ENCODE peak calls at places on chromosome 2, in four cellular contexts. Y is pancreas, T is fibroblast of mammary gland, O is heart left ventricle. G is an unnamed sample.

GRCh38 chr2:126995652-126996377 is 97.1 kb downstream of the TEX51 start:
- DNase-seq in Y (no peak), T (no peak), O (no peak), G (no peak)

GRCh38 chr2:64629329-64629781 is 24.4 kb downstream of the SERTAD2 start:
- DNase-seq in Y (peak), T (no peak), O (peak), G (no peak)

GRCh38 chr2:204332706-204333105 is 212.6 kb upstream of the PARD3B start:
- DNase-seq in Y (no peak), T (no peak), O (no peak), G (no peak)

GRCh38 chr2:220310326-220310936 is 683.0 kb downstream of the SLC4A3 start:
- DNase-seq in Y (no peak), T (no peak), O (no peak), G (no peak)

GRCh38 chr2:85769236-85769986 is 15.6 kb downstream of the ATOH8 start:
- DNase-seq in Y (no peak), T (no peak), O (peak), G (no peak)

GRCh38 chr2:47072018-47072691 is 83.0 kb downstream of the STPG4 start:
- DNase-seq in Y (no peak), T (peak), O (peak), G (peak)

GRCh38 chr2:174789001-174789400 is 24.7 kb upstream of the CHRNA1 start:
- DNase-seq in Y (no peak), T (no peak), O (no peak), G (no peak)

GRCh38 chr2:166632616-166633015 is 138.6 kb upstream of the SCN7A start:
- DNase-seq in Y (no peak), T (peak), O (no peak), G (peak)

GRCh38 chr2:161681043-161681442 is 56.8 kb downstream of the SLC4A10 start:
- DNase-seq in Y (no peak), T (peak), O (no peak), G (peak)

GRCh38 chr2:215772634-215773563 is 240.5 kb downstream of the MREG start:
- DNase-seq in Y (no peak), T (no peak), O (no peak), G (peak)

GRCh38 chr2:11762799-11763461 is 16.5 kb downstream of the LPIN1 start:
- DNase-seq in Y (no peak), T (no peak), O (no peak), G (no peak)

GRCh38 chr2:43518182-43518581 is 77.7 kb downstream of the THADA start:
- DNase-seq in Y (no peak), T (no peak), O (no peak), G (peak)

GRCh38 chr2:219434718-219435525 is at the start of gene SPEG:
- DNase-seq in Y (no peak), T (no peak), O (peak), G (no peak)

GRCh38 chr2:6913415-6914157 is 3.6 kb upstream of the RNF144A start:
- DNase-seq in Y (no peak), T (no peak), O (no peak), G (no peak)

DNA sequence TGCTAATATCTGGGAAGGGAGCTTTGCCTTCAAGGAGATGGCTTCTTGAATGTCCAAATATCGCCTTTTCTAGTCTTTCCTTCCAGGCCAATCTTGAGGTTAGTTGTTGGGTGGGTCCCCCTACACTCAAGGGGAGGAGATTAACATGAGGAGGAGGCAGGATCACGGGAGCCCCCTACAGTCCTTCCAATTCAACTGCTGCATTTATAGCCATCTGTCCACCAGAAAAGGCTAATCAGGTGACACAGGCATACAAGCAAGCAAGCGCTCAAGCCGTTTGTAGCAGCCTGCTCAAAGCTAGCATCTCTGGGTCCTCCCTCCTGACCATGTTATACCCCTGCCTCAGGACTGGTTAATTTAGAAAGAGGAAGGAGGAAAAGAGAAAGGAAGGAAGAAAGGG is 87.6 kb downstream of the MRPS9 start:
- DNase-seq in Y (no peak), T (peak), O (no peak), G (no peak)
- TF ChIP-seq CTCF in Y (no peak), T (no peak), O (no peak), G (peak)

GRCh38 chr2:44945676-44946427 is 4.3 kb downstream of the SIX3 start:
- DNase-seq in Y (peak), T (no peak), O (no peak), G (no peak)

GRCh38 chr2:44944952-44945612 is 3.6 kb downstream of the SIX3 start:
- DNase-seq in Y (no peak), T (no peak), O (no peak), G (no peak)

GRCh38 chr2:44943693-44944101 is 2.2 kb downstream of the SIX3 start:
- DNase-seq in Y (no peak), T (no peak), O (no peak), G (no peak)

GRCh38 chr2:44943031-44943692 is 1.7 kb downstream of the SIX3 start:
- DNase-seq in Y (no peak), T (no peak), O (no peak), G (no peak)

GRCh38 chr2:44944102-44944951 is 2.8 kb downstream of the SIX3 start:
- DNase-seq in Y (no peak), T (no peak), O (no peak), G (no peak)
- H3K4me3 ChIP-seq in Y (no peak), T (no peak), O (no peak), G (no peak)

GRCh38 chr2:105521176-105521575 is 122.3 kb upstream of the FHL2 start:
- DNase-seq in Y (no peak), T (peak), O (no peak), G (peak)

GRCh38 chr2:105521616-105522015 is 122.8 kb upstream of the FHL2 start:
- DNase-seq in Y (no peak), T (no peak), O (no peak), G (no peak)

GRCh38 chr2:105517814-105518705 is 119.2 kb upstream of the FHL2 start:
- DNase-seq in Y (peak), T (peak), O (peak), G (peak)

GRCh38 chr2:105519516-105519915 is 120.7 kb upstream of the FHL2 start:
- DNase-seq in Y (no peak), T (no peak), O (no peak), G (no peak)

GRCh38 chr2:105518897-105519296 is 120.0 kb upstream of the FHL2 start:
- DNase-seq in Y (no peak), T (peak), O (no peak), G (no peak)
- TF ChIP-seq CTCF in Y (no peak), T (peak), O (no peak), G (no peak)

GRCh38 chr2:38374978-38375377 is 2.1 kb downstream of the ATL2 start:
- DNase-seq in Y (no peak), T (no peak), O (no peak), G (no peak)
- H3K4me3 ChIP-seq in Y (no peak), T (no peak), O (no peak), G (no peak)

DNA sequence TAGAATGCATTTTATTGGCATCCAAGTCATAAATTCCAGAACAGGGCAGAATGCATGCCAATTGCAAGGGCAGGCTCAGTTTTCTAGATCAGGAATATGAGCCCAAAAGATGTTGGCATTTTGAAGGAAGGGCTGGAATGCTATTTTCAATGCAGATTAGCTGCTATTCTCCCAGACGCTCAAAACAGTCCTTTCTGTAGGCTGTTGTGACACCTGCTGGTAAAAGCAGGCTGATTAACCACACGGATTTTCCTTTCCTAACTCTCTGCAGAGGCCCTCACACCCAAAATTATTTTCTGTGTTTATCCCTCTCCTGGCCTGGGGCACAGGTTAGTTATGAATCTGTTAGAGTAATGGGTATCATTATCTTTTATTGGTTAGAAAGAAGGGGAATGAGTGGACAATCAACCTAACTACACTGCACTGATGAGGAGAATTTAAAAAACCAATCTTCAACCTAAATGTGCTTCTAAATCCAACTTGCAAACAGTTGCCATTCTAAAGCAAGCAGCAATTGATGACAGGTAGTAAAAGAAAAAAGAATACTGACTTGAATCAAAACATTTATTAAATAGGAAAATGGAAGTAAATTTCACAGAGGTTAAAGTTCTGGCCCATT is 94.0 kb downstream of the PLA2R1 start:
- DNase-seq in Y (no peak), T (peak), O (no peak), G (peak)
- TF ChIP-seq CTCF in Y (peak), T (peak), O (peak), G (peak)